ENCODE peak calls at places on chromosome 7, in ten cellular contexts. One of them, this sample, is unnamed.
A peak's percentile ranks its signal among the peaks of the same experiment; 100 is the strongest.

GRCh38 chr7:123871998-123872867 is 27.3 kb downstream of the HYAL4 start:
- DNase-seq in GM12878: no peak
- DNase-seq in astrocyte of the spinal cord: peak; percentile 52
- DNase-seq in H7: peak; percentile 20
- DNase-seq in SK-MEL-5: peak; percentile 81
- DNase-seq in HCT116: peak; percentile 51
- DNase-seq in NCI-H187: peak; percentile 1
- DNase-seq in spleen: peak; percentile 64
- DNase-seq in smooth muscle cell of the brain vasculature: peak; percentile 28
- DNase-seq in M059J: peak; percentile 45
- DNase-seq in this sample: peak; percentile 1

GRCh38 chr7:33062023-33062781 is at the start of gene NT5C3A:
- DNase-seq in SK-MEL-5: peak; percentile 41
- DNase-seq in NCI-H187: no peak
- DNase-seq in GM12878: no peak
- DNase-seq in M059J: peak; percentile 58
- DNase-seq in smooth muscle cell of the brain vasculature: no peak
- DNase-seq in astrocyte of the spinal cord: peak; percentile 33
- DNase-seq in H7: peak; percentile 73
- DNase-seq in spleen: peak; percentile 94
- DNase-seq in HCT116: no peak
- DNase-seq in this sample: no peak

GRCh38 chr7:55019691-55020480 is 1.1 kb downstream of the EGFR start:
- DNase-seq in H7: peak; percentile 81
- DNase-seq in HCT116: no peak
- DNase-seq in SK-MEL-5: no peak
- DNase-seq in GM12878: no peak
- DNase-seq in NCI-H187: no peak
- DNase-seq in M059J: peak; percentile 55
- DNase-seq in smooth muscle cell of the brain vasculature: no peak
- DNase-seq in astrocyte of the spinal cord: no peak
- DNase-seq in spleen: no peak
- DNase-seq in this sample: no peak

GRCh38 chr7:15685358-15686181 is 913 bp downstream of the MEOX2 start:
- DNase-seq in NCI-H187: peak; percentile 6
- DNase-seq in SK-MEL-5: no peak
- DNase-seq in H7: peak; percentile 59
- DNase-seq in astrocyte of the spinal cord: peak; percentile 49
- DNase-seq in HCT116: no peak
- DNase-seq in spleen: no peak
- DNase-seq in GM12878: no peak
- DNase-seq in smooth muscle cell of the brain vasculature: no peak
- DNase-seq in M059J: no peak
- DNase-seq in this sample: no peak

GRCh38 chr7:99098824-99099498 is 44.9 kb downstream of the SMURF1 start:
- DNase-seq in HCT116: peak; percentile 26
- DNase-seq in smooth muscle cell of the brain vasculature: no peak
- DNase-seq in GM12878: no peak
- DNase-seq in M059J: peak; percentile 70
- DNase-seq in SK-MEL-5: peak; percentile 96
- DNase-seq in spleen: no peak
- DNase-seq in NCI-H187: no peak
- DNase-seq in astrocyte of the spinal cord: no peak
- DNase-seq in H7: peak; percentile 30
- DNase-seq in this sample: no peak

GRCh38 chr7:71343039-71343438 is 211.1 kb downstream of the GALNT17 start:
- DNase-seq in smooth muscle cell of the brain vasculature: no peak
- DNase-seq in SK-MEL-5: no peak
- DNase-seq in NCI-H187: no peak
- DNase-seq in HCT116: no peak
- DNase-seq in GM12878: no peak
- DNase-seq in H7: no peak
- DNase-seq in M059J: no peak
- DNase-seq in astrocyte of the spinal cord: no peak
- DNase-seq in spleen: no peak
- DNase-seq in this sample: no peak

GRCh38 chr7:39838326-39838725 is 111.7 kb upstream of the CDK13 start:
- DNase-seq in smooth muscle cell of the brain vasculature: no peak
- DNase-seq in spleen: no peak
- DNase-seq in M059J: peak; percentile 74
- DNase-seq in astrocyte of the spinal cord: peak; percentile 34
- DNase-seq in SK-MEL-5: no peak
- DNase-seq in GM12878: no peak
- DNase-seq in H7: no peak
- DNase-seq in NCI-H187: no peak
- DNase-seq in HCT116: peak; percentile 6
- DNase-seq in this sample: peak; percentile 54

GRCh38 chr7:121079425-121080169 is 91.1 kb downstream of the CPED1 start:
- DNase-seq in NCI-H187: no peak
- DNase-seq in spleen: no peak
- DNase-seq in GM12878: no peak
- DNase-seq in H7: no peak
- DNase-seq in SK-MEL-5: peak; percentile 38
- DNase-seq in M059J: peak; percentile 49
- DNase-seq in HCT116: no peak
- DNase-seq in smooth muscle cell of the brain vasculature: no peak
- DNase-seq in astrocyte of the spinal cord: peak; percentile 46
- DNase-seq in this sample: no peak